ENCODE peak calls at places on chromosomes 3 and 15, in eight cellular contexts. X is endodermal cell, Z is pancreas, J is prostate gland, T is A549, Y is heart left ventricle, V is MM.1S, R is GM23248. W is an unnamed sample.

GRCh38 chr3:156495816-156496215 is 59.1 kb downstream of the SSR3 start:
- DNase-seq in X (no peak), Z (no peak), J (no peak), T (no peak), Y (no peak), V (no peak), R (no peak), W (no peak)

GRCh38 chr3:12954891-12955650 is 113.7 kb upstream of the RPL32 start:
- DNase-seq in X (no peak), Z (peak), J (peak), T (no peak), Y (peak), V (no peak), R (peak), W (peak)

GRCh38 chr15:38864122-38864521 is 299.5 kb upstream of the RASGRP1 start:
- DNase-seq in X (peak), Z (no peak), J (no peak), T (no peak), Y (no peak), V (no peak), R (peak), W (no peak)

GRCh38 chr3:135896613-135897012 is 68.9 kb upstream of the PPP2R3A start:
- DNase-seq in X (no peak), Z (no peak), J (no peak), T (no peak), Y (no peak), V (no peak), R (peak), W (no peak)

GRCh38 chr15:67915374-67916050 is 75.7 kb upstream of the RNU6-1 start:
- DNase-seq in X (peak), Z (peak), J (peak), T (peak), Y (peak), V (no peak), R (no peak), W (peak)

GRCh38 chr3:46755646-46756045 is 38.0 kb upstream of the PRSS50 start:
- DNase-seq in X (no peak), Z (no peak), J (no peak), T (no peak), Y (no peak), V (no peak), R (no peak), W (no peak)

GRCh38 chr3:170425491-170426239 is 7.0 kb downstream of the CLDN11 start:
- DNase-seq in X (peak), Z (no peak), J (no peak), T (no peak), Y (no peak), V (no peak), R (no peak), W (peak)

GRCh38 chr15:66999601-67000000 is 65.8 kb upstream of the SMAD3 start:
- DNase-seq in X (no peak), Z (no peak), J (no peak), T (no peak), Y (no peak), V (no peak), R (no peak), W (no peak)

GRCh38 chr3:193910886-193911738 is 224.8 kb upstream of the HES1 start:
- DNase-seq in X (no peak), Z (no peak), J (no peak), T (no peak), Y (no peak), V (no peak), R (no peak), W (no peak)

GRCh38 chr15:66897381-66897780 is 168.0 kb upstream of the SMAD3 start:
- DNase-seq in X (peak), Z (peak), J (no peak), T (no peak), Y (no peak), V (no peak), R (no peak), W (no peak)

GRCh38 chr15:20376872-20377271 is 164.7 kb downstream of the GOLGA6L6 start:
- DNase-seq in X (no peak), Z (no peak), J (no peak), T (no peak), Y (no peak), V (no peak), R (no peak), W (no peak)

GRCh38 chr15:77013786-77014136 is 18.8 kb downstream of the PSTPIP1 start:
- DNase-seq in X (no peak), Z (peak), J (no peak), T (no peak), Y (no peak), V (no peak), R (no peak), W (no peak)

GRCh38 chr15:75153084-75153483 is 48.6 kb upstream of the C15orf39 start:
- DNase-seq in X (no peak), Z (no peak), J (no peak), T (peak), Y (no peak), V (no peak), R (peak), W (no peak)

GRCh38 chr3:117567903-117568302 is 858.3 kb downstream of the TUSC7 start:
- DNase-seq in X (no peak), Z (no peak), J (no peak), T (no peak), Y (no peak), V (no peak), R (no peak), W (no peak)

GRCh38 chr15:31365655-31366127 is 39.1 kb downstream of the KLF13 start:
- DNase-seq in X (peak), Z (peak), J (peak), T (no peak), Y (peak), V (no peak), R (peak), W (peak)

GRCh38 chr15:52303093-52303772 is 7.6 kb upstream of the MYO5C start:
- DNase-seq in X (no peak), Z (no peak), J (no peak), T (no peak), Y (no peak), V (no peak), R (no peak), W (no peak)

DNA sequence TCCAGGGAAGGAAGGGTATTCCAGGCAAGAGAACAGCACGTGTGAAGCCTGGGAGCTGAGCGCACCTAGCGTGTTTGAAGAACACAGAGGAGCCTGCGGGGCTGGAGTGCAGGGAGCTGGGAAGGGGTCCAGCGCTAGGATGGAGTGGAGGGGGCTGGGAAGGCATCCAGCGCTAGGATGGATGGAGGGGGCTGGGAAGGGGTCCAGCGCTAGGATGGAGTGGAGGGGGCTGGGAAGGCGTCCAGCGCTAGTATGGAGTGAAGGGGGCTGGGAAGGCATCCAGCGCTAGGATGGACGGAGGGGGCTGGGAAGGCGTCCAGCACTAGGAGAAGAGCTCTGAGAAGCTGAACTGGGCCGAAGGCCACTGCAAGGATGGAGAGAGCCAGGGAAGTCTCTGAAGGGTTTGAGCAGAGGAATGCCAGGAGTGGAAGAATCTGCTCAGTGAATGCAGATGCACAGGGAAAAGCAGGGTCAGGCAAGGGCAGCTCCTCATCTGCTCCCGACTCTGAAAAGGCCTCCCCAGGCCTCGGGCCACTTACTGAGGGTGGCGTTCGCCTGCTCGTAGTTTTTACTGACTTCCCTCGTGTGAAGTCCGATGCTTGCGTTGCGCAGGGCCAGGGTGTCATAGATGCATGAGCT is 39.7 kb downstream of the MUC20 start:
- DNase-seq in X (peak), Z (no peak), J (no peak), T (no peak), Y (no peak), V (peak), R (no peak), W (peak)
- H3K27ac ChIP-seq in X (no peak), Z (no peak), J (no peak), T (no peak), Y (no peak), V (no peak), R (no peak), W (no peak)

DNA sequence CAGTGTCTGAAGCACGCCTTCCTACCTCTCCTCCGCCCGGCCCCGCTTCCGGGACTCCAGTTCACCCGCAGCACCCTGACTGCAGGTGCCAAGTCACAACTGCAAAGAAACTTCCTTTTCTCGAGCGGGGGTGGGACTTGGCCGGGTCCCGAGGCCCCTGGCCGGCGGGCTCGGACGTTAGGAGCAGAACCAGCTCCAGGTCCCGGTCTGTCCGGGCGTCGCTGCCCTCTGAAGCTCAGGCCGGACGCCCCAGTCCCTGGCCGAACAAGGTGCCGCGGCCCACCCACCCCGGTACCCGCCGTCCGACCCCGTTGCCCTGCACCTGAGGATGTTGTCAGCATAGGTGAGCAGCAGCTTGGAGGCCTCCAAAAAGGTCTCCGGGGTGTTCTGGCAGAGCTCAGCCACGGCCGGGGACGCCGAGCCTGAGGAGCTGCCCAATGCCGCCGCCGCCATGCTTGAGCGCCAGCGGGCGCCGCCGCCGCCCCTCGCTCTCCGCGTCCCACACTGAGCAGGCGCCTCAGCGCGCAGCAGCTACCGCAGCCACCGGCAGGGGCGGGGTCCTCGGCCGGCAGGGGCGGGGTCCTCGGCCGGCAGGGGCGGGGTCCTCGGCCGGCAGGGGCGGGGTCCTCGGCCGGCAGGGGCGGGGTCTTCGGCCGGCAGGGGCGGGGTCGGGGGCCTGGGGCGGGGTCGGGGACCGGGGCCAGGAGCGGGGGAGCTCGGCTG is at the start of gene NGLY1:
- DNase-seq in X (peak), Z (peak), J (peak), T (peak), Y (peak), V (peak), R (peak), W (peak)
- H3K27ac ChIP-seq in X (no peak), Z (peak), J (peak), T (peak), Y (peak), V (peak), R (peak), W (peak)

GRCh38 chr15:63107895-63108546 is 13.6 kb upstream of the LACTB start:
- DNase-seq in X (no peak), Z (no peak), J (no peak), T (peak), Y (peak), V (no peak), R (peak), W (no peak)
- H3K27ac ChIP-seq in X (no peak), Z (no peak), J (no peak), T (peak), Y (no peak), V (no peak), R (peak), W (no peak)

GRCh38 chr3:115095236-115095635 is 51.9 kb downstream of the ZBTB20 start:
- DNase-seq in X (no peak), Z (no peak), J (no peak), T (no peak), Y (no peak), V (no peak), R (no peak), W (no peak)

GRCh38 chr3:115100806-115101205 is 46.3 kb downstream of the ZBTB20 start:
- DNase-seq in X (no peak), Z (no peak), J (no peak), T (no peak), Y (no peak), V (no peak), R (no peak), W (no peak)

GRCh38 chr3:115098354-115099073 is 48.6 kb downstream of the ZBTB20 start:
- DNase-seq in X (no peak), Z (no peak), J (no peak), T (no peak), Y (no peak), V (no peak), R (no peak), W (no peak)

GRCh38 chr3:115099115-115099884 is 47.8 kb downstream of the ZBTB20 start:
- DNase-seq in X (no peak), Z (no peak), J (no peak), T (no peak), Y (no peak), V (no peak), R (peak), W (no peak)

GRCh38 chr3:115100172-115100571 is 46.9 kb downstream of the ZBTB20 start:
- DNase-seq in X (no peak), Z (no peak), J (peak), T (no peak), Y (peak), V (no peak), R (peak), W (no peak)
- H3K27ac ChIP-seq in X (peak), Z (no peak), J (peak), T (peak), Y (peak), V (no peak), R (peak), W (peak)

GRCh38 chr15:71337197-71337845 is 222.1 kb downstream of the THSD4 start:
- DNase-seq in X (peak), Z (no peak), J (peak), T (no peak), Y (no peak), V (no peak), R (no peak), W (no peak)
- H3K27ac ChIP-seq in X (no peak), Z (peak), J (peak), T (no peak), Y (peak), V (no peak), R (no peak), W (no peak)

GRCh38 chr3:45566951-45567411 is 27.6 kb upstream of the LIMD1 start:
- DNase-seq in X (no peak), Z (no peak), J (no peak), T (no peak), Y (no peak), V (no peak), R (no peak), W (peak)
- H3K27ac ChIP-seq in X (no peak), Z (no peak), J (no peak), T (no peak), Y (peak), V (peak), R (no peak), W (peak)

DNA sequence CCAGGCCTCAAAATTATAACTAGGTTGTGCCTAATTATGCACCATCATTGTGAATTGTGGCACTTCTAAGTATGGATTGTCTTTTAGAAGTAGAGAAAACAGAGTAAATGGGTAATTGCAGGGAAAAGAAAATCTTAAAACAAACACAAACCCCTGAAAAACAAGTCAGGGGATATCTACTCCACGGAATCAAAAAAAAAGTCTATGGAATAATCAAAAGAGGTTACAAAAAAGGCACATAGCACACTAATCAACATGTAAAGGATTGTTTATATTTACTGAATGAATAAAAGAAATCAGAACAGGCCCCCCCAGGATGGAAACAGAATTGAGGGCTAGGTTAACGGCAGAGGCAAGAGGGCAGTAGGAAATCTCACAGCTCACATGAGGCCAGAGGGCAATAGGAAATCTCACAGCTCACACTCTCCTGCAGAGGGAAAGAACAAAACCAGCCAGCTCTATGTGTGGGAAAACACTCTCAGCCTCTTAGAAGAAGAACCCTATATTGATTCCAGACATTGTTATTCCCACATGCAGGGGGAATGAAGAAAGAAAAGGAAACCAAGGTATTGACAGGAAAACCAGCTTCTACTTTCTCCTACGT is 72.7 kb upstream of the FNDC3B start:
- DNase-seq in X (no peak), Z (no peak), J (no peak), T (peak), Y (no peak), V (no peak), R (peak), W (no peak)
- H3K27ac ChIP-seq in X (peak), Z (no peak), J (no peak), T (peak), Y (no peak), V (no peak), R (peak), W (no peak)

GRCh38 chr15:85753261-85753660 is 41.5 kb downstream of the KLHL25 start:
- DNase-seq in X (no peak), Z (no peak), J (no peak), T (no peak), Y (no peak), V (no peak), R (no peak), W (no peak)
- H3K27ac ChIP-seq in X (peak), Z (no peak), J (no peak), T (no peak), Y (no peak), V (no peak), R (no peak), W (no peak)

GRCh38 chr3:27756877-27757276 is 34.8 kb upstream of the EOMES start:
- DNase-seq in X (no peak), Z (no peak), J (no peak), T (no peak), Y (no peak), V (no peak), R (peak), W (no peak)

GRCh38 chr3:27752926-27753325 is 30.8 kb upstream of the EOMES start:
- DNase-seq in X (no peak), Z (no peak), J (no peak), T (no peak), Y (no peak), V (peak), R (no peak), W (no peak)

DNA sequence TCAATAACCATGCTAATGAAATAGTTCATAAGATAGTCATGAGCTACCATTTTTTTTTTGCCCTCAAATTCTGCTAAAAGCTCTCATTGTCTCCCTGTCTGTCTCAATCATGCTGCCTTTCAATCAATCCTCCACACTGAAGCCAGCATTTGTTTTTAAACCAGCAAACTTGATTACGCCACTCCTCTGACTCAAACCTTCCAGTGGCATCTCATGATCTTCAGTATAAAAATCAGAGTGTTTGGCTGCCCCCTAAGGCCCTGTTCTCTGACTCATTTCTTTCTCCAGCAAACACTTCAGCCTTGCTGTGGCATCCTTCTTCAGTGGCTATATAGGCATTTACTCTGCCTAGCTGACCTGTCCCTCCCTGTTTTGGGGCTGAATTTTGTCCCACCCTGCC is 36.0 kb upstream of the EOMES start:
- DNase-seq in X (no peak), Z (no peak), J (no peak), T (peak), Y (no peak), V (no peak), R (peak), W (no peak)
- H3K27ac ChIP-seq in X (no peak), Z (no peak), J (no peak), T (peak), Y (no peak), V (no peak), R (peak), W (no peak)

GRCh38 chr3:61667417-61668213 is 106.2 kb downstream of the PTPRG start:
- DNase-seq in X (no peak), Z (no peak), J (no peak), T (no peak), Y (no peak), V (peak), R (peak), W (no peak)
- H3K27ac ChIP-seq in X (no peak), Z (no peak), J (no peak), T (no peak), Y (no peak), V (peak), R (no peak), W (no peak)

W was measured in substantia nigra.